ENCODE peak calls at places on chromosomes 3 and 15, in five cellular contexts. U, J, Q, E and I are unnamed samples. For H3K36me3, the result is how much of the 10 kb centered on the place peaks cover.

GRCh38 chr15:44593042-44593736 is 56.2 kb downstream of the EIF3J start:
- DNase-seq in U (no peak), J (peak), Q (peak), E (peak), I (no peak)

GRCh38 chr3:112653209-112653871 is 12.4 kb upstream of the CCDC80 start:
- DNase-seq in U (no peak), J (no peak), Q (no peak), E (peak), I (no peak)

GRCh38 chr15:91915576-91915975 is 62.1 kb downstream of the SLCO3A1 start:
- DNase-seq in U (no peak), J (no peak), Q (no peak), E (no peak), I (no peak)

GRCh38 chr3:114178770-114179368 is at the start of gene DRD3:
- DNase-seq in U (peak), J (no peak), Q (no peak), E (peak), I (no peak)

GRCh38 chr3:98148751-98149150 is 1.5 kb downstream of the OR5H14 start:
- DNase-seq in U (no peak), J (no peak), Q (no peak), E (no peak), I (no peak)

GRCh38 chr3:177150218-177150916 is 46.9 kb downstream of the TBL1XR1 start:
- DNase-seq in U (no peak), J (no peak), Q (no peak), E (no peak), I (no peak)

GRCh38 chr3:124115965-124116364 is 124.0 kb upstream of the ROPN1 start:
- DNase-seq in U (no peak), J (no peak), Q (no peak), E (no peak), I (no peak)

GRCh38 chr3:129633751-129634481 is 27.4 kb upstream of the PLXND1 start:
- DNase-seq in U (peak), J (peak), Q (no peak), E (no peak), I (no peak)

GRCh38 chr3:111998661-111999641 is at the start of gene TAGLN3:
- DNase-seq in U (no peak), J (peak), Q (no peak), E (no peak), I (no peak)

GRCh38 chr15:84915011-84915958 is 30.8 kb downstream of the SLC28A1 start:
- DNase-seq in U (peak), J (peak), Q (no peak), E (peak), I (peak)

GRCh38 chr15:94747510-94747909 is 516.1 kb downstream of the MCTP2 start:
- DNase-seq in U (no peak), J (no peak), Q (no peak), E (no peak), I (no peak)

GRCh38 chr15:94744080-94744793 is 512.9 kb downstream of the MCTP2 start:
- DNase-seq in U (no peak), J (no peak), Q (no peak), E (no peak), I (no peak)

GRCh38 chr15:94739639-94740038 is 508.3 kb downstream of the MCTP2 start:
- DNase-seq in U (no peak), J (no peak), Q (no peak), E (no peak), I (no peak)

GRCh38 chr15:94745371-94745770 is 514.0 kb downstream of the MCTP2 start:
- DNase-seq in U (no peak), J (no peak), Q (no peak), E (no peak), I (no peak)

GRCh38 chr15:94743668-94744067 is 512.3 kb downstream of the MCTP2 start:
- DNase-seq in U (no peak), J (no peak), Q (no peak), E (no peak), I (no peak)
- H3K4me3 ChIP-seq in U (no peak), J (no peak), Q (no peak), E (no peak), I (no peak)

GRCh38 chr3:197951392-197951990 is 1.5 kb downstream of the RPL35A start:
- DNase-seq in U (no peak), J (no peak), Q (no peak), E (no peak), I (no peak)

GRCh38 chr3:197953881-197954280 is 3.9 kb downstream of the RPL35A start:
- DNase-seq in U (no peak), J (no peak), Q (no peak), E (no peak), I (no peak)

GRCh38 chr3:197950661-197951029 is 655 bp downstream of the RPL35A start:
- DNase-seq in U (no peak), J (no peak), Q (no peak), E (no peak), I (no peak)

GRCh38 chr3:197953325-197953724 is 3.3 kb downstream of the RPL35A start:
- DNase-seq in U (no peak), J (no peak), Q (no peak), E (no peak), I (no peak)

DNA sequence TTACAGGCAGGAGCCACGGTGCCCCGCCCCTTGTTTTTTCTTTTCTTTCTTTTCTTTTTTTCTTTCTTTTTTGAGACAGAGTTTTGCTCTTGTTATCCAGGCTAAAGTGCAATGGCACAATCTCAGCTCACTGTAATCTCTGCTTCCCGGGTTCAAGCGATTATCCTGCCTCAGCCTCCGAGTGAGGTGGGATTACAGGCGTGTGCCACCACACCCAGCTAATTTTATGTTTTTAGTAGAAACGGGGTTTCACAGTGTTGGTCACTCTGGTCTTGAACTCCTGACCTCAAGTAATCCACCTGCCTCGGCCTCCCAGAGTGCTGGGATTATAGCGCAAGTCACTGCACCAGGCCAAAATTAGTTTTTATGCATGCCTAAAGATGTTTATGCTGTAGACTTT is 2.5 kb downstream of the RPL35A start:
- DNase-seq in U (no peak), J (no peak), Q (no peak), E (no peak), I (no peak)
- H3K27ac ChIP-seq in U (no peak), J (peak), Q (no peak), E (no peak), I (no peak)

GRCh38 chr15:65512807-65513416 is 4.6 kb downstream of the DPP8 start:
- DNase-seq in U (no peak), J (no peak), Q (no peak), E (no peak), I (no peak)
- H3K36me3 ChIP-seq in U (half or more), J (half or more), Q (under half), E (under half), I (half or more)

GRCh38 chr15:25863968-25864580 is 947 bp upstream of the ATP10A start:
- DNase-seq in U (no peak), J (no peak), Q (no peak), E (no peak), I (no peak)
- H3K4me3 ChIP-seq in U (no peak), J (no peak), Q (peak), E (no peak), I (peak)

DNA sequence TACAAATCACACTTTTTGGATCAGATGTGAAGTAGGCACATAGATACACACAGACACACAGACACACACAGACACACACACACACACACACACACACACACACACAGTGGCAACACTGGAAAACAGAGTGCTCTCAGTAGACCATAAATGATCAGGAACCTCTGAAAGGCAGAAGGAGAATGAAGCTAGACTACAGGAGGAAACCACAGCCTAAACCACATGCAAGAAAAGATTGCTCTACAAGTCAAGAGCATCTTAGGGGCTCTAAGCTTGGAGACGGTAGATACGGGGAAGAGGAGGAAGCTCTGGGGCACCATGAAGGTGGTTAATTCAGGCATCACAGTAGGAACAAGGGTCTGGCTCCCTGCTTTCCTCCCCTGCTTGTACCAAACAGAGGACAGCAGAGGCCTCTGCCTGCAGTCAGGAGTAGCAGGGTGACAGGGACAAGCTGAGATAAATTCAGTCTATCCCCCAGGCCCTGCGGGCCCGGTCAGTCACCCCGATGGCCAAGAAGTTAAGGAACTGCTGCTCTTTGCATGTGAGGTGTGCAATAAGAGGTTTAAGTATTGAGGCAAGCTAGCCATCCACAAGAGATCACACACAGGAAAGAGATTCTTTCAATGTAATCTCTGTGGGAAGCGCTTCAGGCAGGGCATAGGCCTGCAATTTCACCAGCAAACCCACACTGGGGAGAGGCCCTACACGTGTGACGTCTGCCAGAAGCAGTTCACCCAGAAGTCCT is 23.5 kb upstream of the ARPIN start:
- DNase-seq in U (peak), J (no peak), Q (peak), E (no peak), I (no peak)
- H3K27ac ChIP-seq in U (no peak), J (no peak), Q (no peak), E (no peak), I (no peak)

GRCh38 chr3:194434503-194434902 is 35.4 kb upstream of the GP5 start:
- DNase-seq in U (no peak), J (no peak), Q (no peak), E (no peak), I (no peak)

GRCh38 chr3:194431553-194431952 is 32.5 kb upstream of the GP5 start:
- DNase-seq in U (no peak), J (peak), Q (no peak), E (no peak), I (no peak)
- H3K36me3 ChIP-seq in U (half or more), J (half or more), Q (under half), E (half or more), I (half or more)

GRCh38 chr3:180036678-180037455 is at the start of gene PEX5L:
- DNase-seq in U (peak), J (peak), Q (no peak), E (peak), I (peak)
- H3K4me3 ChIP-seq in U (peak), J (peak), Q (no peak), E (peak), I (peak)